ENCODE peak calls at places on chromosomes 12 and 14, in nine cellular contexts. Y is SHP77; R is NCI-H748 treated with DMSO at 0.1 percent for 48 hours; E is OCI-LY7; W is EL; K is activated CD4-positive, alpha-beta T cell treated with anti-CD3 and anti-CD28 coated beads for 48 hours; T is GM04503; M is amygdala; U is non-pigmented ciliary epithelial cell. H is an unnamed sample.

GRCh38 chr14:105528197-105528858 is 1.9 kb downstream of the TMEM121 start:
- DNase-seq in Y (peak; percentile 65), R (peak; percentile 53), E (peak; percentile 84), W (peak; percentile 69), K (peak; percentile 88), T (no peak), M (peak; percentile 68), U (no peak), H (peak; percentile 61)

GRCh38 chr14:38207830-38208815 is at the start of gene SSTR1:
- DNase-seq in Y (no peak), R (peak; percentile 47), E (no peak), W (peak; percentile 61), K (peak; percentile 5), T (no peak), M (no peak), U (no peak), H (peak; percentile 36)

GRCh38 chr12:111404362-111405148 is 1.2 kb upstream of the SH2B3 start:
- DNase-seq in Y (no peak), R (no peak), E (peak; percentile 81), W (peak; percentile 52), K (peak; percentile 84), T (no peak), M (no peak), U (no peak), H (peak; percentile 79)

GRCh38 chr12:76685246-76685678 is 78.7 kb upstream of the ZDHHC17 start:
- DNase-seq in Y (peak; percentile 55), R (no peak), E (no peak), W (peak; percentile 16), K (no peak), T (no peak), M (no peak), U (no peak), H (peak; percentile 46)

GRCh38 chr14:102928412-102929348 is 6.2 kb downstream of the AMN start:
- DNase-seq in Y (no peak), R (peak; percentile 62), E (peak; percentile 67), W (peak; percentile 53), K (peak; percentile 72), T (no peak), M (no peak), U (no peak), H (peak; percentile 24)

GRCh38 chr12:74896186-74896585 is 313.5 kb downstream of the KCNC2 start:
- DNase-seq in Y (no peak), R (no peak), E (no peak), W (peak; percentile 11), K (no peak), T (no peak), M (no peak), U (no peak), H (no peak)

GRCh38 chr12:120094485-120094884 is 22.1 kb downstream of the RAB35 start:
- DNase-seq in Y (no peak), R (no peak), E (no peak), W (no peak), K (no peak), T (no peak), M (no peak), U (no peak), H (no peak)

GRCh38 chr14:55370883-55371455 is 40.7 kb downstream of the ATG14 start:
- DNase-seq in Y (no peak), R (no peak), E (no peak), W (no peak), K (no peak), T (no peak), M (no peak), U (no peak), H (no peak)

GRCh38 chr14:32661216-32661615 is 277.5 kb upstream of the NPAS3 start:
- DNase-seq in Y (no peak), R (no peak), E (no peak), W (no peak), K (no peak), T (no peak), M (no peak), U (no peak), H (no peak)

GRCh38 chr12:96233168-96233567 is 39.0 kb downstream of the ELK3 start:
- DNase-seq in Y (no peak), R (no peak), E (no peak), W (no peak), K (no peak), T (no peak), M (no peak), U (no peak), H (no peak)

GRCh38 chr14:75229923-75230792 is 48.5 kb upstream of the FOS start:
- DNase-seq in Y (peak; percentile 25), R (no peak), E (peak; percentile 72), W (peak; percentile 42), K (peak; percentile 46), T (no peak), M (no peak), U (no peak), H (peak; percentile 50)

GRCh38 chr12:51846911-51847829 is 1.3 kb downstream of the FIGNL2 start:
- DNase-seq in Y (no peak), R (peak; percentile 6), E (no peak), W (peak; percentile 41), K (peak; percentile 49), T (no peak), M (no peak), U (no peak), H (peak; percentile 50)

H was measured in endothelial cell of umbilical vein.